ENCODE peak calls at places on chromosomes 12 and 14, in eight cellular contexts. P, M, V, Y, K, S, L and N are unnamed samples.

GRCh38 chr12:103181366-103182152 is 224.1 kb downstream of the ASCL1 start:
- DNase-seq in P (no peak), M (no peak), V (no peak), Y (no peak), K (no peak), S (no peak), L (no peak), N (no peak)

GRCh38 chr14:23095196-23096108 is at the start of gene C14orf119:
- DNase-seq in P (no peak), M (peak), V (no peak), Y (peak), K (no peak), S (no peak), L (no peak), N (no peak)

GRCh38 chr12:30763053-30763452 is 8.3 kb upstream of the CAPRIN2 start:
- DNase-seq in P (no peak), M (no peak), V (no peak), Y (no peak), K (no peak), S (no peak), L (no peak), N (no peak)

GRCh38 chr12:78759387-78759786 is 105.2 kb upstream of the SYT1 start:
- DNase-seq in P (peak), M (no peak), V (no peak), Y (no peak), K (no peak), S (no peak), L (no peak), N (no peak)

GRCh38 chr12:87280893-87281292 is 748.3 kb downstream of the C12orf50 start:
- DNase-seq in P (no peak), M (no peak), V (no peak), Y (no peak), K (no peak), S (no peak), L (no peak), N (no peak)

GRCh38 chr14:32657081-32657480 is 281.6 kb upstream of the NPAS3 start:
- DNase-seq in P (peak), M (peak), V (no peak), Y (peak), K (no peak), S (no peak), L (no peak), N (peak)

GRCh38 chr14:101732128-101732527 is 29.4 kb upstream of the PPP2R5C start:
- DNase-seq in P (no peak), M (no peak), V (no peak), Y (no peak), K (no peak), S (no peak), L (no peak), N (no peak)

GRCh38 chr12:94304012-94304411 is 155.6 kb downstream of the PLXNC1 start:
- DNase-seq in P (no peak), M (no peak), V (no peak), Y (no peak), K (no peak), S (no peak), L (no peak), N (no peak)